ENCODE peak calls at places on chromosomes 1 and 21, in ten cellular contexts. S is fibroblast of pulmonary artery; D is NCI-H2107; X is transverse colon; I is omental fat pad; F is stimulated activated CD8-positive, alpha-beta memory T cell treated with anti-CD3 and anti-CD28 coated beads, Interleukin-4, amount 100 ng/mL, for 24 hours; J is NCI-H1417; Z is ovary; L is HuH-7.5; R is NCI-H774. G is an unnamed sample.

GRCh38 chr1:30912203-30912602 is 3.6 kb upstream of the SDC3 start:
- DNase-seq in S (no peak), D (no peak), X (no peak), I (no peak), F (no peak), J (no peak), Z (no peak), L (no peak), R (no peak), G (no peak)

GRCh38 chr1:232590742-232591082 is 39.2 kb downstream of the SIPA1L2 start:
- DNase-seq in S (no peak), D (no peak), X (no peak), I (no peak), F (no peak), J (no peak), Z (no peak), L (no peak), R (no peak), G (no peak)

GRCh38 chr21:14114251-14114650 is 96.5 kb downstream of the LIPI start:
- DNase-seq in S (no peak), D (no peak), X (no peak), I (no peak), F (no peak), J (peak; percentile 72), Z (no peak), L (no peak), R (no peak), G (no peak)

GRCh38 chr21:32494946-32495703 is 82.6 kb downstream of the EVA1C start:
- DNase-seq in S (peak; percentile 87), D (no peak), X (no peak), I (no peak), F (no peak), J (no peak), Z (peak; percentile 11), L (no peak), R (no peak), G (no peak)

GRCh38 chr1:183873642-183874041 is 68.7 kb downstream of the RGL1 start:
- DNase-seq in S (no peak), D (no peak), X (no peak), I (no peak), F (no peak), J (peak; percentile 52), Z (no peak), L (no peak), R (no peak), G (no peak)

GRCh38 chr1:9169601-9170137 is 40.8 kb upstream of the GPR157 start:
- DNase-seq in S (no peak), D (no peak), X (no peak), I (no peak), F (no peak), J (no peak), Z (no peak), L (no peak), R (no peak), G (no peak)

GRCh38 chr1:151346082-151346768 is 827 bp downstream of the RFX5 start:
- DNase-seq in S (no peak), D (no peak), X (no peak), I (no peak), F (no peak), J (no peak), Z (no peak), L (no peak), R (no peak), G (no peak)

GRCh38 chr1:109185990-109186703 is 27.6 kb upstream of the SARS1 start:
- DNase-seq in S (no peak), D (peak; percentile 35), X (no peak), I (no peak), F (no peak), J (peak; percentile 19), Z (no peak), L (no peak), R (no peak), G (no peak)

GRCh38 chr21:42992943-42993712 is 18.8 kb downstream of the PKNOX1 start:
- DNase-seq in S (peak; percentile 41), D (no peak), X (no peak), I (no peak), F (no peak), J (no peak), Z (no peak), L (no peak), R (no peak), G (no peak)

GRCh38 chr21:42862774-42863503 is 16.4 kb downstream of the WDR4 start:
- DNase-seq in S (no peak), D (no peak), X (peak; percentile 41), I (no peak), F (no peak), J (peak; percentile 5), Z (no peak), L (no peak), R (no peak), G (no peak)

GRCh38 chr1:178613271-178613945 is 100.5 kb downstream of the TEX35 start:
- DNase-seq in S (no peak), D (no peak), X (no peak), I (no peak), F (no peak), J (no peak), Z (no peak), L (no peak), R (no peak), G (no peak)

GRCh38 chr21:38227401-38227800 is 29.4 kb upstream of the KCNJ15 start:
- DNase-seq in S (no peak), D (no peak), X (no peak), I (no peak), F (no peak), J (no peak), Z (no peak), L (no peak), R (no peak), G (no peak)

GRCh38 chr1:156112276-156113137 is 2.0 kb upstream of the LMNA start:
- DNase-seq in S (no peak), D (no peak), X (no peak), I (no peak), F (no peak), J (no peak), Z (no peak), L (no peak), R (no peak), G (no peak)

GRCh38 chr1:226980565-226981385 is 40.7 kb downstream of the COQ8A start:
- DNase-seq in S (no peak), D (no peak), X (no peak), I (no peak), F (no peak), J (no peak), Z (no peak), L (no peak), R (no peak), G (no peak)

GRCh38 chr1:199551967-199552565 is 475.4 kb upstream of the NR5A2 start:
- DNase-seq in S (peak; percentile 82), D (peak; percentile 65), X (peak; percentile 14), I (no peak), F (no peak), J (peak; percentile 85), Z (no peak), L (peak; percentile 13), R (peak; percentile 58), G (no peak)

GRCh38 chr1:181768930-181769280 is 285.6 kb downstream of the CACNA1E start:
- DNase-seq in S (no peak), D (no peak), X (no peak), I (no peak), F (no peak), J (no peak), Z (no peak), L (no peak), R (no peak), G (no peak)

GRCh38 chr1:111745670-111746613 is 6.7 kb upstream of the INKA2 start:
- DNase-seq in S (no peak), D (no peak), X (no peak), I (no peak), F (no peak), J (peak; percentile 53), Z (no peak), L (no peak), R (no peak), G (no peak)

GRCh38 chr1:179298952-179299351 is 5.4 kb downstream of the SOAT1 start:
- DNase-seq in S (no peak), D (no peak), X (no peak), I (no peak), F (no peak), J (no peak), Z (no peak), L (no peak), R (no peak), G (no peak)

GRCh38 chr1:200856716-200857352 is 15.9 kb upstream of the GPR25 start:
- DNase-seq in S (peak; percentile 84), D (no peak), X (no peak), I (no peak), F (no peak), J (no peak), Z (no peak), L (no peak), R (no peak), G (no peak)

GRCh38 chr1:29544406-29544805 is 308.1 kb downstream of the PTPRU start:
- DNase-seq in S (no peak), D (no peak), X (no peak), I (no peak), F (no peak), J (no peak), Z (no peak), L (no peak), R (no peak), G (no peak)

GRCh38 chr1:193565971-193566577 is 379.7 kb upstream of the B3GALT2 start:
- DNase-seq in S (no peak), D (no peak), X (no peak), I (no peak), F (no peak), J (no peak), Z (no peak), L (no peak), R (no peak), G (no peak)

GRCh38 chr1:208475449-208475848 is 231.3 kb upstream of the PLXNA2 start:
- DNase-seq in S (peak; percentile 6), D (no peak), X (no peak), I (no peak), F (no peak), J (no peak), Z (no peak), L (no peak), R (no peak), G (no peak)

GRCh38 chr21:46078984-46079356 is 18.9 kb upstream of the COL6A2 start:
- DNase-seq in S (no peak), D (no peak), X (no peak), I (peak; percentile 21), F (no peak), J (no peak), Z (no peak), L (no peak), R (no peak), G (no peak)

GRCh38 chr21:35563885-35564451 is 496.4 kb downstream of the SETD4 start:
- DNase-seq in S (peak; percentile 96), D (peak; percentile 36), X (peak; percentile 11), I (no peak), F (no peak), J (peak; percentile 82), Z (peak; percentile 24), L (no peak), R (no peak), G (no peak)

GRCh38 chr1:233237623-233238022 is 57.9 kb downstream of the PCNX2 start:
- DNase-seq in S (no peak), D (no peak), X (no peak), I (no peak), F (no peak), J (no peak), Z (no peak), L (no peak), R (no peak), G (no peak)

GRCh38 chr1:14261395-14261794 is 337.1 kb upstream of the KAZN start:
- DNase-seq in S (no peak), D (no peak), X (no peak), I (no peak), F (no peak), J (no peak), Z (no peak), L (no peak), R (no peak), G (no peak)

GRCh38 chr1:91799159-91799558 is 86.8 kb downstream of the TGFBR3 start:
- DNase-seq in S (no peak), D (no peak), X (no peak), I (no peak), F (no peak), J (no peak), Z (no peak), L (no peak), R (no peak), G (no peak)

GRCh38 chr1:1529936-1530335 is 10.5 kb downstream of the TMEM240 start:
- DNase-seq in S (no peak), D (no peak), X (no peak), I (no peak), F (no peak), J (no peak), Z (no peak), L (no peak), R (no peak), G (no peak)

G was measured in anterior cingulate cortex.